ENCODE peak calls at places on chromosomes 16 and 17, in six cellular contexts. K is neuronal stem cell, Y is IMR-90, Q is mesenchymal stem cell, A is mesendoderm, E is H1. G is an unnamed sample.

GRCh38 chr16:64077242-64077641 is 1044.6 kb downstream of the CDH11 start:
- DNase-seq in K (no peak), Y (no peak), Q (no peak), A (no peak), E (no peak), G (no peak)

GRCh38 chr16:89436362-89436761 is 54.0 kb downstream of the ANKRD11 start:
- DNase-seq in K (no peak), Y (no peak), Q (no peak), A (no peak), E (no peak), G (no peak)

GRCh38 chr17:48819466-48819865 is 2.4 kb upstream of the TTLL6 start:
- DNase-seq in K (no peak), Y (no peak), Q (no peak), A (no peak), E (no peak), G (no peak)

GRCh38 chr16:49539758-49540157 is 166.2 kb downstream of the C16orf78 start:
- DNase-seq in K (no peak), Y (no peak), Q (no peak), A (no peak), E (no peak), G (no peak)

GRCh38 chr17:32976605-32977004 is 15.0 kb upstream of the SPACA3 start:
- DNase-seq in K (no peak), Y (no peak), Q (no peak), A (no peak), E (no peak), G (no peak)

GRCh38 chr16:30743690-30744089 is 4.5 kb upstream of the PHKG2 start:
- DNase-seq in K (no peak), Y (no peak), Q (no peak), A (no peak), E (no peak), G (no peak)

GRCh38 chr16:69494993-69495392 is 70.6 kb downstream of the CYB5B start:
- DNase-seq in K (no peak), Y (no peak), Q (no peak), A (peak), E (peak), G (peak)

GRCh38 chr17:39573447-39574298 is 34.0 kb downstream of the NEUROD2 start:
- DNase-seq in K (no peak), Y (peak), Q (peak), A (peak), E (no peak), G (peak)

GRCh38 chr17:59842901-59843652 is 49.7 kb downstream of the TUBD1 start:
- DNase-seq in K (no peak), Y (peak), Q (peak), A (peak), E (no peak), G (peak)

GRCh38 chr17:15465045-15465701 is 2.2 kb downstream of the CDRT4 start:
- DNase-seq in K (no peak), Y (no peak), Q (no peak), A (no peak), E (no peak), G (no peak)
- H4K8ac ChIP-seq in K (peak), Y (peak), Q (no peak), A (no peak), E (no peak), G (no peak)

DNA sequence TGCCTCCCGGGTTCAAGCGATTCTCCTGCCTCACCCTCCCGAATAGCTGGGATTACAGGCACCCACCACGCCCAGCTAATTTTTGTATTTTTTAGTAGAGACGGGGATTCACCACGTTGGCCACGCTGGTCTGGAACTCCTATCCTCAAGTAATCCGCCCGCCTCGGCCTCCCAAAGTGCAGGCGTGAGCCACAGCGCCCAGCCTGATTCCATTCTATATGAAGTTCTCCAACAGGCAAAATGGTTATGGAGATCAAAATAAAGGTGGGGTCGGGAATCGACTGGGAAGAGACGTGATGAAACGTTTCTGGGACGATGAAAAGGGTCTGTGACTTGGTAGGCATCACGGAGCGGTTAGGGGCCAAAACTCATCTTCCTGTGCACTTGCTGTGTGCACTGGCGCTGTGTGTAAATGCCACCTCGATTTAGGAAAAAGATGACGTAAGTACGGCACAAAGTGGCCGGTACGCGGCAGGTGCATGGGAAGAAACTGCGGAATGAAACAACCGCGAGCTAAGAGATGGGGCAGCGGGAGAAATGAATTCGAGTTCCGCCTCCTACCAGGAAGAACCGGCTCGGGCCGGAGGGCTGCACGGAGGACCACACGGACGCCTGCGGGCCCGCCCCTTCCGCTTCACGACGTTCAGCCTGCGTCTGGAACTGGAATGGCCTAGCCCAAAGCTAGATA is 1.6 kb downstream of the TP53 start:
- DNase-seq in K (no peak), Y (peak), Q (peak), A (peak), E (no peak), G (peak)
- H3K23ac ChIP-seq in K (peak), Y (peak), Q (no peak), A (no peak), E (no peak), G (no peak)

DNA sequence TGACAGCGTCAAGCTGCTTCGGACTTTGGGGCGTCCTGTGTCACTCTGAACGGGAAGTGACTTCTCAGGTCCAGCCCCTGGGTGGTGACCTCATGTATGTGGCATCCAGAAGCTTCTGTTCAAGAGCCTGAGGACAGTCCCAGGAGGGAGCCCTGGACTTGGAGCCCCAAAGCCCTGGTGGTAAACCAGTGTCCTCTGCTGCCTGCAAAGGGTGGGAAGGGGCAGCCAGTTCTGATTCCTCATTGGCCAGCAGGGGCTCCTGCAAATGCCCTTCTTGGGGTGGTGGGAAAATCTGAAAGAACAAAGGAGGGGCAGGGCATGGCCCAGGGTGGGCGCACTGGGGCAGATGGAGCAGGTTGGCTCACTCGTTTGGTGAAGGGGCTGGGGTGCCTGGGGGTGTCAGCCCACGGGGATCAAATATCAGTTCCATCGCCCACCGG is 1.6 kb downstream of the OSGIN1 start:
- DNase-seq in K (no peak), Y (peak), Q (peak), A (peak), E (no peak), G (peak)
- H3K4me3 ChIP-seq in K (no peak), Y (no peak), Q (no peak), A (no peak), E (no peak), G (no peak)

DNA sequence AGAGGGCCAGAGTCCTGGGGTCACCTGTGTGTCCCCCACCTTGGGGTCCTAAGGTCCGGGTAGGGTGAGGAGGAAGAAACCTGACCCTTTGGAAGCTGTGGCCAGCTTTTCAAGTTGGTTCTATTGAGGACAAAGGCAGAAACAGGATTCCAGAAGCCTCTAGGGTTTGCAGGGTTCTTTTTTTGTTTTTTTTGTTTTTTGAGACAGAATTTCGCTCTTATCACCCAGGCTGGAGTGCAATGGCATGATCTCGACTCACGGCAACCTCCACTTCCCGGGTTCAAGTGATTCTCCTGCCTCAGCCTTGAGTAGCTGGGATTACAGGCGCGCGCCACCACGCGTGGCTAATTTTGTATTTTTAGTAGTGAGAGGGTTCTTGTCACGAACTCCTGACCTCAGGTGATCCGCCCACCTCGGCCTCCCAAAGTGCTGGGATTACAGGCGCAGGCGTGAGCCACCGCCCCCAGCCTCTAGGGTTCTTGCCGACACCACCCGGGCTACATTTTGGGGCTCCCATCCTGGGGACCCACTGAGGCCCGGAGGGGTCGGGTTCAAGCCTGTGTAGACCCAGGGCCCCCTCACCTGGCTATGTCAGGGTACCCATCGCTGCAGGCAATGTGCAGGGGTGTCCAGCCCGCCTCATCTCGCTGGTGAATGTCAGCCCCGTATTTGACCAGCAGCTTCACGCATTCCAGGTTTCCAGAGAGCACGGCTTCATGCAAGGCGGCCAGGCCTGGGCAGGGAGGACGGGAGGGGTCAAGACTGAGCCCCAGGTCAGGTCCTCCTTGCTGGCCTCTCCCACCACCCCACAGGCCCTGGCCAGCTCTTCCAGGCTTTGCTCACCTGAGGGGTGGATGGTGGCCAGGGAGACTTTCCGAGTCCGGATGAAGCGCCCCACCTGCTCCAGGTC is 674 bp downstream of the PPP1R27 start:
- DNase-seq in K (no peak), Y (no peak), Q (no peak), A (no peak), E (no peak), G (peak)
- H4K8ac ChIP-seq in K (peak), Y (peak), Q (peak), A (no peak), E (peak), G (peak)

DNA sequence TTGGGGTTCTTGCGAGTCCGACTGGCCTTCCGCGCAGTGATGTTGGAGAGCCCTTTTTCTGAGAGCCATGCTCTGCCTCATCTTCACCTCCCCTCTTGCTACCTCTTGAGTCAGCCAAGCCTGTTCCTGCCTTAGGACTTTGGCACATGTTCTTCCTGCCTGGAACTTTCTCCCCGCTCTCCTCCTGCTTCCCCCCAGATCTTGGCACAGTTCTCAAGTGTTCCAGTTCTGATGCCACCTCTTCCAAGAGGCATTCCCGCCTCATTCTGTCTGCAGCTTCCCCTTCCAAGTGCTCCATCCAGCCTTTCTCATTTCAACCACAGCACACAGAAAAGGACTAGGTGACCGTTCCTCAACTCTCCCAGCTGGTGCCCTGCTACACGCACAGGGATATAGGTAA is 7.7 kb downstream of the AKAP1 start:
- DNase-seq in K (no peak), Y (no peak), Q (no peak), A (no peak), E (no peak), G (no peak)
- H3K23ac ChIP-seq in K (no peak), Y (no peak), Q (no peak), A (no peak), E (no peak), G (no peak)

G was measured in trophoblast cell.